ENCODE peak calls at places on chromosomes 1 and 21, in four cellular contexts. One of them, this sample, is unnamed.

GRCh38 chr1:172390620-172391491 is 29.6 kb upstream of the C1orf105 start:
- DNase-seq in HepG2: no peak
- DNase-seq in GM12878: peak; percentile 96
- DNase-seq in K562: no peak
- DNase-seq in this sample: no peak

GRCh38 chr1:99268021-99268420 is 3.7 kb downstream of the PLPPR4 start:
- DNase-seq in HepG2: no peak
- DNase-seq in GM12878: no peak
- DNase-seq in K562: no peak
- DNase-seq in this sample: no peak

GRCh38 chr1:175422122-175422521 is 229.5 kb upstream of the KIAA0040 start:
- DNase-seq in HepG2: no peak
- DNase-seq in GM12878: no peak
- DNase-seq in K562: no peak
- DNase-seq in this sample: no peak

GRCh38 chr1:98660941-98661543 is 479 bp upstream of the SNX7 start:
- DNase-seq in HepG2: no peak
- DNase-seq in GM12878: no peak
- DNase-seq in K562: no peak
- DNase-seq in this sample: no peak

GRCh38 chr21:44524412-44525371 is 15.3 kb downstream of the KRTAP10-1 start:
- DNase-seq in HepG2: no peak
- DNase-seq in GM12878: no peak
- DNase-seq in K562: no peak
- DNase-seq in this sample: no peak

GRCh38 chr1:52157582-52157981 is 15.7 kb downstream of the ZFYVE9 start:
- DNase-seq in HepG2: no peak
- DNase-seq in GM12878: no peak
- DNase-seq in K562: no peak
- DNase-seq in this sample: no peak

GRCh38 chr21:37407719-37408455 is 41.3 kb downstream of the DYRK1A start:
- DNase-seq in HepG2: no peak
- DNase-seq in GM12878: peak; percentile 43
- DNase-seq in K562: no peak
- DNase-seq in this sample: no peak

GRCh38 chr1:8394456-8395321 is 76.8 kb downstream of the SLC45A1 start:
- DNase-seq in HepG2: no peak
- DNase-seq in GM12878: no peak
- DNase-seq in K562: no peak
- DNase-seq in this sample: no peak

GRCh38 chr1:39087109-39087834 is 61.1 kb downstream of the NDUFS5 start:
- DNase-seq in HepG2: no peak
- DNase-seq in GM12878: no peak
- DNase-seq in K562: no peak
- DNase-seq in this sample: no peak

GRCh38 chr21:43354016-43354420 is 72.9 kb downstream of the SIK1 start:
- DNase-seq in HepG2: no peak
- DNase-seq in GM12878: no peak
- DNase-seq in K562: no peak
- DNase-seq in this sample: no peak

GRCh38 chr1:94792876-94793605 is 27.1 kb upstream of the SLC44A3 start:
- DNase-seq in HepG2: peak; percentile 74
- DNase-seq in GM12878: no peak
- DNase-seq in K562: no peak
- DNase-seq in this sample: no peak

GRCh38 chr1:58909162-58909560 is 125.3 kb upstream of the JUN start:
- DNase-seq in HepG2: no peak
- DNase-seq in GM12878: no peak
- DNase-seq in K562: no peak
- DNase-seq in this sample: no peak

GRCh38 chr1:11537380-11537764 is 58.4 kb downstream of the DISP3 start:
- DNase-seq in HepG2: no peak
- DNase-seq in GM12878: no peak
- DNase-seq in K562: no peak
- DNase-seq in this sample: no peak

GRCh38 chr1:116834605-116835004 is 75.1 kb upstream of the PTGFRN start:
- DNase-seq in HepG2: no peak
- DNase-seq in GM12878: no peak
- DNase-seq in K562: no peak
- DNase-seq in this sample: no peak

GRCh38 chr1:4396571-4396970 is 257.8 kb upstream of the AJAP1 start:
- DNase-seq in HepG2: no peak
- DNase-seq in GM12878: no peak
- DNase-seq in K562: no peak
- DNase-seq in this sample: no peak

GRCh38 chr1:6149597-6149996 is 30.5 kb downstream of the CHD5 start:
- DNase-seq in HepG2: no peak
- DNase-seq in GM12878: no peak
- DNase-seq in K562: no peak
- DNase-seq in this sample: no peak

GRCh38 chr1:21491483-21492170 is 17.6 kb upstream of the ALPL start:
- DNase-seq in HepG2: no peak
- DNase-seq in GM12878: no peak
- DNase-seq in K562: no peak
- DNase-seq in this sample: no peak

GRCh38 chr21:39430954-39431353 is 14.6 kb downstream of the LCA5L start:
- DNase-seq in HepG2: no peak
- DNase-seq in GM12878: no peak
- DNase-seq in K562: no peak
- DNase-seq in this sample: no peak

GRCh38 chr1:38600905-38601304 is 258.7 kb downstream of the RRAGC start:
- DNase-seq in HepG2: no peak
- DNase-seq in GM12878: no peak
- DNase-seq in K562: no peak
- DNase-seq in this sample: no peak

GRCh38 chr1:230844561-230844960 is 23.8 kb downstream of the C1orf198 start:
- DNase-seq in HepG2: no peak
- DNase-seq in GM12878: no peak
- DNase-seq in K562: no peak
- DNase-seq in this sample: no peak

GRCh38 chr1:179798864-179799516 is 55.9 kb downstream of the FAM163A start:
- DNase-seq in HepG2: no peak
- DNase-seq in GM12878: no peak
- DNase-seq in K562: no peak
- DNase-seq in this sample: no peak

GRCh38 chr1:68401506-68401905 is 48.2 kb downstream of the RPE65 start:
- DNase-seq in HepG2: no peak
- DNase-seq in GM12878: no peak
- DNase-seq in K562: no peak
- DNase-seq in this sample: no peak

GRCh38 chr21:34335316-34335715 is 28.5 kb upstream of the KCNE2 start:
- DNase-seq in HepG2: no peak
- DNase-seq in GM12878: no peak
- DNase-seq in K562: no peak
- DNase-seq in this sample: no peak

GRCh38 chr1:41017141-41018024 is 4.1 kb downstream of the SLFNL1 start:
- DNase-seq in HepG2: no peak
- DNase-seq in GM12878: no peak
- DNase-seq in K562: no peak
- DNase-seq in this sample: no peak

GRCh38 chr1:161779393-161779792 is 13.3 kb downstream of the ATF6 start:
- DNase-seq in HepG2: no peak
- DNase-seq in GM12878: no peak
- DNase-seq in K562: no peak
- DNase-seq in this sample: no peak

GRCh38 chr1:37486680-37487618 is 12.6 kb downstream of the ZC3H12A start:
- DNase-seq in HepG2: peak; percentile 47
- DNase-seq in GM12878: no peak
- DNase-seq in K562: peak; percentile 89
- DNase-seq in this sample: peak; percentile 84

GRCh38 chr1:109643385-109644230 is 12.3 kb upstream of the GSTM4 start:
- DNase-seq in HepG2: peak; percentile 67
- DNase-seq in GM12878: no peak
- DNase-seq in K562: peak; percentile 84
- DNase-seq in this sample: peak; percentile 91

GRCh38 chr1:34828611-34829010 is 30.9 kb downstream of the SMIM12 start:
- DNase-seq in HepG2: no peak
- DNase-seq in GM12878: no peak
- DNase-seq in K562: peak; percentile 7
- DNase-seq in this sample: no peak

GRCh38 chr1:34829250-34829649 is 30.3 kb downstream of the SMIM12 start:
- DNase-seq in HepG2: no peak
- DNase-seq in GM12878: no peak
- DNase-seq in K562: peak; percentile 4
- DNase-seq in this sample: no peak

GRCh38 chr1:34824817-34825454 is 32.1 kb downstream of the GJA4 start:
- DNase-seq in HepG2: no peak
- DNase-seq in GM12878: no peak
- DNase-seq in K562: peak; percentile 5
- DNase-seq in this sample: no peak

GRCh38 chr1:34825455-34826081 is 32.8 kb downstream of the GJA4 start:
- DNase-seq in HepG2: peak; percentile 84
- DNase-seq in GM12878: no peak
- DNase-seq in K562: peak; percentile 14
- DNase-seq in this sample: no peak

DNA sequence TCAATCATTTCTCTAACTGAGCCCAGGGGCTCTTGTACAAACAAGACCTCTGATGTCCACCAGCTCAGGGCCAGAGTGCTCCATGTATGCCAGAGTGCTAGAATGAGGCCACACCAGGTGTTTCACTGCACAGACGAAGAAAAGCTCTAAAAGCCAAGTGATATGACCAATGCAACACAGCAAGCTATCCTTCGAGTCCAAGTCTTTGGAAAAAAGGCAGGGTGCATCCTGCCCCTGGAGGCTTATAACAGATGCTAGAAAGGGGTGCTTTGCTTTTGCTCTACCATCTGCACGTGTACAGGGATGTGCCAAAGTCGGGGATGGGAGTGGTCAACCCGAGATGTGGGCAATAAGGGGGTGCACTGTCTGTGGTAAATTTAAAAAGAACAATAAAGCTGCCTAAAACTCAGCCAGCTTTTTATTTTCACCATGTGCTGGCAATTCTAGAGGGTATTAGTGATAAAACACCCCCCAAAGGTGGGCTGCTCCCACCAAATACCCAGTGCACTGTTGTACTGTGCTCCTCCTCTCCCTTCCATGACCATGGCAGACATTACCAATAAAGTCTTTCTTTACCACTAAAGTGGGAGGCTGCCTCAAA is 32.1 kb downstream of the SMIM12 start:
- DNase-seq in HepG2: peak; percentile 18
- DNase-seq in GM12878: no peak
- DNase-seq in K562: peak; percentile 4
- DNase-seq in this sample: no peak
- TF ChIP-seq BHLHE40 in HepG2: no peak
- TF ChIP-seq BHLHE40 in GM12878: no peak
- TF ChIP-seq BHLHE40 in K562: no peak
- TF ChIP-seq BHLHE40 in this sample: no peak

GRCh38 chr21:41477641-41478318 is 30.2 kb downstream of the TMPRSS2 start:
- DNase-seq in HepG2: no peak
- DNase-seq in GM12878: no peak
- DNase-seq in K562: no peak
- DNase-seq in this sample: no peak

GRCh38 chr21:41479686-41480085 is 28.3 kb downstream of the TMPRSS2 start:
- DNase-seq in HepG2: no peak
- DNase-seq in GM12878: no peak
- DNase-seq in K562: no peak
- DNase-seq in this sample: no peak

GRCh38 chr21:41472769-41473548 is 35.0 kb downstream of the TMPRSS2 start:
- DNase-seq in HepG2: no peak
- DNase-seq in GM12878: no peak
- DNase-seq in K562: no peak
- DNase-seq in this sample: no peak

GRCh38 chr21:41478319-41479177 is 29.4 kb downstream of the TMPRSS2 start:
- DNase-seq in HepG2: no peak
- DNase-seq in GM12878: no peak
- DNase-seq in K562: no peak
- DNase-seq in this sample: no peak

GRCh38 chr21:41475714-41476405 is 32.1 kb downstream of the TMPRSS2 start:
- DNase-seq in HepG2: peak; percentile 36
- DNase-seq in GM12878: no peak
- DNase-seq in K562: no peak
- DNase-seq in this sample: no peak
- TF ChIP-seq FOXM1 in HepG2: no peak
- TF ChIP-seq FOXM1 in GM12878: no peak
- TF ChIP-seq FOXM1 in K562: no peak
- TF ChIP-seq FOXM1 in this sample: no peak

GRCh38 chr1:155295183-155295941 is 5.9 kb downstream of the PKLR start:
- DNase-seq in HepG2: no peak
- DNase-seq in GM12878: no peak
- DNase-seq in K562: no peak
- DNase-seq in this sample: no peak
- TF ChIP-seq BHLHE40 in HepG2: no peak
- TF ChIP-seq BHLHE40 in GM12878: no peak
- TF ChIP-seq BHLHE40 in K562: no peak
- TF ChIP-seq BHLHE40 in this sample: no peak

GRCh38 chr1:108109295-108109973 is 90.7 kb downstream of the SLC25A24 start:
- DNase-seq in HepG2: no peak
- DNase-seq in GM12878: no peak
- DNase-seq in K562: no peak
- DNase-seq in this sample: no peak

GRCh38 chr1:108113496-108113895 is 86.6 kb downstream of the SLC25A24 start:
- DNase-seq in HepG2: no peak
- DNase-seq in GM12878: no peak
- DNase-seq in K562: no peak
- DNase-seq in this sample: no peak

GRCh38 chr1:108108119-108108518 is 92.0 kb downstream of the SLC25A24 start:
- DNase-seq in HepG2: no peak
- DNase-seq in GM12878: no peak
- DNase-seq in K562: no peak
- DNase-seq in this sample: no peak

DNA sequence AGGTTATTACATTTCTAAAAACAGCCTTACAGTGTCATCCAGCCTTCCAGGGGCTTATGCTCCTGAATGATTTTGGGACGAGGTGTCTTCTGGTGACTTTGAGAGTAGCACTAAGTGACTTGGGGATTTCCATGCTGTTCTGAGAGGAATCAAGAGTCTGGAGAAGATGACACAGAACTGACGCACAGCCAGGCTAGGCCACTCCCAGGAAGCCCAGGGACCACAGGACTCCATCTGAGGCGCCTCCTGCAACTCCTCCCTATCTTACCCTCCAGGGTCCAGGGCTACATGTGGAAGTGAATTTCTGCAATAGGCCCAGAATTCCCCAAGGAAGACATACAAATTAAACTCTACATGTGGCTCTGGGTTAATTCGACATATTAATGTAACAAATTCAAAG is 92.5 kb downstream of the SLC25A24 start:
- DNase-seq in HepG2: no peak
- DNase-seq in GM12878: no peak
- DNase-seq in K562: no peak
- DNase-seq in this sample: no peak
- TF ChIP-seq FOXM1 in HepG2: no peak
- TF ChIP-seq FOXM1 in GM12878: no peak
- TF ChIP-seq FOXM1 in K562: no peak
- TF ChIP-seq FOXM1 in this sample: no peak

GRCh38 chr1:63663301-63663700 is 70.1 kb downstream of the PGM1 start:
- DNase-seq in HepG2: no peak
- DNase-seq in GM12878: no peak
- DNase-seq in K562: no peak
- DNase-seq in this sample: no peak

GRCh38 chr1:63665410-63665809 is 72.2 kb downstream of the PGM1 start:
- DNase-seq in HepG2: no peak
- DNase-seq in GM12878: no peak
- DNase-seq in K562: no peak
- DNase-seq in this sample: no peak

GRCh38 chr1:63665824-63666223 is 72.6 kb downstream of the PGM1 start:
- DNase-seq in HepG2: no peak
- DNase-seq in GM12878: no peak
- DNase-seq in K562: no peak
- DNase-seq in this sample: no peak

GRCh38 chr1:63663873-63664272 is 70.7 kb downstream of the PGM1 start:
- DNase-seq in HepG2: no peak
- DNase-seq in GM12878: no peak
- DNase-seq in K562: no peak
- DNase-seq in this sample: no peak

GRCh38 chr1:63664742-63665141 is 71.5 kb downstream of the PGM1 start:
- DNase-seq in HepG2: no peak
- DNase-seq in GM12878: no peak
- DNase-seq in K562: no peak
- DNase-seq in this sample: no peak
- TF ChIP-seq BHLHE40 in HepG2: no peak
- TF ChIP-seq BHLHE40 in GM12878: no peak
- TF ChIP-seq BHLHE40 in K562: no peak
- TF ChIP-seq BHLHE40 in this sample: no peak